ENCODE peak calls at places on chromosome 10, in four cellular contexts. J, N, S and L are unnamed samples. For H3K9me3, the result is how much of the 10 kb centered on the place peaks cover.

GRCh38 chr10:47323087-47323486 is 833 bp downstream of the GDF2 start:
- DNase-seq in J (no peak), N (no peak), S (no peak), L (no peak)

GRCh38 chr10:70458329-70459060 is 17.0 kb upstream of the NODAL start:
- DNase-seq in J (peak), N (peak), S (no peak), L (peak)

GRCh38 chr10:125094826-125095225 is 65.5 kb downstream of the CTBP2 start:
- DNase-seq in J (no peak), N (no peak), S (no peak), L (no peak)

GRCh38 chr10:14838582-14839304 is 637 bp downstream of the HSPA14 start:
- DNase-seq in J (peak), N (peak), S (no peak), L (no peak)

GRCh38 chr10:100014129-100014762 is 4.5 kb upstream of the DNMBP start:
- DNase-seq in J (no peak), N (no peak), S (no peak), L (no peak)

GRCh38 chr10:33421789-33422188 is 87.3 kb upstream of the NRP1 start:
- DNase-seq in J (no peak), N (no peak), S (no peak), L (peak)

GRCh38 chr10:88792656-88793055 is 9.9 kb upstream of the LIPM start:
- DNase-seq in J (peak), N (peak), S (no peak), L (no peak)

GRCh38 chr10:72008096-72008933 is 44.1 kb downstream of the CHST3 start:
- DNase-seq in J (no peak), N (no peak), S (no peak), L (no peak)

GRCh38 chr10:49407552-49408137 is 11.8 kb upstream of the DRGX start:
- DNase-seq in J (peak), N (peak), S (no peak), L (no peak)

GRCh38 chr10:92691591-92692084 is 1.9 kb downstream of the HHEX start:
- DNase-seq in J (peak), N (peak), S (no peak), L (no peak)

GRCh38 chr10:5679036-5679435 is 5.6 kb upstream of the TASOR2 start:
- DNase-seq in J (no peak), N (no peak), S (no peak), L (no peak)

GRCh38 chr10:5681930-5682329 is 2.7 kb upstream of the TASOR2 start:
- DNase-seq in J (no peak), N (no peak), S (no peak), L (no peak)

GRCh38 chr10:5678397-5678983 is 6.1 kb upstream of the TASOR2 start:
- DNase-seq in J (no peak), N (no peak), S (no peak), L (no peak)

GRCh38 chr10:5683065-5683464 is 1.6 kb upstream of the TASOR2 start:
- DNase-seq in J (no peak), N (no peak), S (no peak), L (no peak)

DNA sequence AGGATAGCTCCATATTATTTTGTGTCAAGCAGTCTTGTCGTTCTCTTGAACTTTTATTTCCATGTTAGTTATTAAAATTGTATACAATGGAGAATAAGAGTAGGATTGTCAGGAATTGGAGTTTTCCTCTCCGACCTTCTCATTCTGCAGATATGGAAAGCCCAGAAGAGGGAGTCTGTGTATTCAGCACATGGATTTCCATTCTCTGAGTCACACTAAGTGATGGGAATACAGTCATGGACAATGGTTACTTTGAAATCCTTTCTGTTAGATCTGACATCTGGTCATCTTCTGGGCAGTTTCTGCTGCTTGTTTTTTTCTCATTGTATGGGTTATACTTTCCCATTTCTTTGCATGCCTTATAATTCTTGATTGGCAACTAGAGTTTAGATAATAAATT is 5.0 kb upstream of the TASOR2 start:
- DNase-seq in J (no peak), N (no peak), S (no peak), L (no peak)
- TF ChIP-seq CTCF in J (no peak), N (no peak), S (no peak), L (no peak)

GRCh38 chr10:96891840-96892239 is 59.7 kb downstream of the LCOR start:
- DNase-seq in J (no peak), N (no peak), S (no peak), L (no peak)
- H3K9me3 ChIP-seq in J (under half), N (under half), S (under half), L (under half)

GRCh38 chr10:27072436-27073114 is 27.7 kb downstream of the ANKRD26 start:
- DNase-seq in J (no peak), N (no peak), S (no peak), L (no peak)
- TF ChIP-seq CTCF in J (no peak), N (no peak), S (no peak), L (no peak)

GRCh38 chr10:130282492-130283233 is 146.5 kb downstream of the GLRX3 start:
- DNase-seq in J (no peak), N (no peak), S (no peak), L (no peak)
- H3K9me3 ChIP-seq in J (half or more), N (half or more), S (under half), L (half or more)

DNA sequence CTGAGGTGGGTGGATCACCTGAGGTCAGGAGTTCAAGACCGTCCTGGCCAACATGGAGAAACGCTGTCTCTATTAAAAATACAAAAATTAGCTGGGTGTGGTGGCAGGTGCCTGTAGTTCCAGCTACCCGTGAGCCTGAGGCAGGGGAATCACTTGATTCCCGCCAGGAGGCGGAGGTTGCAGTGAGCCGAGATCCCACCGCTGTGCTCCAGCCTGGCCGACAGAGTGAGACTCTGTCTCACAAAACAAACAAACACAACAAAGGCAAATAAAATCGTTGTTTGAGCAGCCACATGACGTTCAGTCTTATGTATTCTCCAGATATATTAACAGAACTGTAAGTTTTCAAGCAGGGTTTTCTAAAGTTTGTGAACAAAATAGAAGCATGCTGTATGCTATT is 122.3 kb upstream of the PITRM1 start:
- DNase-seq in J (no peak), N (no peak), S (no peak), L (no peak)
- TF ChIP-seq CTCF in J (no peak), N (no peak), S (no peak), L (no peak)

DNA sequence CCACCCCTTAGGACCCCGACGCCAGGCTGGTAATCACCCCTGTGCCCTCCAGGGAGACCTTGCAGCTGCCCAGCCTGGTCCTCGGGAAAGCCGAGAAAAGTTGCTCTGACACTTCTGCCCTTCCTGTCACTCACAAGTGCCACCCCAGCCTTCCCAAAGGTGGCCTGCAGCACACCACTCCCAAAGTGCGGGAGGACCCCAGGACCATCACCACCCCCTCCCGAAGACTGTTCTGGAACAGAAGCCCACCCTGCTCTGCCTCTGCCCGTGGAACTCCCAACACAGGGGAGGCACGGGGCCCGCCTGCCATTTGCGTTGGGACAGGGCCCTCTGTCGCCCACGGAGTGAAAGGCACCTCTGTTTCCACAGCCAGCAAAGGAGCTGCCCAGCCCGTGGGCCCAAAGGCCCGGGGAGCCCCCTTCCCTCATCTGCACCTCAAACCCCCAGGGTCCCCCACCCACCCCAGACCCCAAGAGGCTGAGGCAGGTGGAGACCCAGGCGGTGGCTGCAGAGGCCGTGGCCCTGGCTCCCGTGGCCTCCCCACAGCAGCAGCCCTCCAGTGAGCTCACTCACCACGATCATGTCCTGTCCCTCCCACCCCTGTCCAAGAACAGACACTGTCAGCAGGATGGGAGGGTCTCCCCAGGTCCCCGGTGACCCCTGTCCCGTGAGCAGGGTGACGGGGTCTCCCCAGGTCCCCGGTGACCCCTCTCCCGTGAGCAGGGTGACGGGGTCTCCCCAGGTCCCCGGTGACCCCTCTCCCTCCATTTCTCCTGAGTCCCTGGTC is 47.8 kb upstream of the PPP2R2D start:
- DNase-seq in J (no peak), N (no peak), S (no peak), L (no peak)
- H3K9me3 ChIP-seq in J (under half), N (under half), S (under half), L (under half)

GRCh38 chr10:61142987-61143386 is 199.0 kb upstream of the RHOBTB1 start:
- DNase-seq in J (no peak), N (no peak), S (no peak), L (no peak)
- TF ChIP-seq CTCF in J (no peak), N (no peak), S (no peak), L (no peak)

DNA sequence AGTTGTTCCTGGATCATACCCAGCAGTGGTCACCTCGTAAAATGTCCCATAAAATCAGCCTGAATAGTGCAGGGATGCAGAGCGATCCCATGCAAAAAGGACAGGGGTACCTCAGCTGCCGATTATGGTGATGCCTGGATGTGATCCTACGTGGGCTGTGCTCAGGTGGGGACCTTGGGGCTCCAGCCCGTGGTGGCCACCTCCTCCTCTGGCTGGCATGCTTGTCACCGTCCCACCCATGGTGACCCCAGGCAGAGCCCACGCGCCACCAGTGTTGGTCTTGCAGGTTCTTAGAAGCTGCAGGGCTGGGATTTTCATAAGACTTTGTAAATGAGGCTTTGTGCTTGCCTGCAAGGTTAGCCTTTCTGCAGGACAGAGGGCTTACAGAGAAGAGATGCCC is 97.2 kb downstream of the GLRX3 start:
- DNase-seq in J (no peak), N (no peak), S (no peak), L (no peak)
- H3K9me3 ChIP-seq in J (under half), N (under half), S (under half), L (under half)

GRCh38 chr10:64130152-64130551 is 609.0 kb downstream of the REEP3 start:
- DNase-seq in J (no peak), N (no peak), S (no peak), L (no peak)
- TF ChIP-seq CTCF in J (no peak), N (no peak), S (no peak), L (no peak)

GRCh38 chr10:130654726-130655125 is 518.5 kb downstream of the GLRX3 start:
- DNase-seq in J (no peak), N (no peak), S (no peak), L (no peak)

GRCh38 chr10:130658687-130659290 is 522.6 kb downstream of the GLRX3 start:
- DNase-seq in J (no peak), N (no peak), S (no peak), L (no peak)

GRCh38 chr10:130655313-130656186 is 519.4 kb downstream of the GLRX3 start:
- DNase-seq in J (no peak), N (no peak), S (no peak), L (no peak)

GRCh38 chr10:130656582-130657133 is 520.5 kb downstream of the GLRX3 start:
- DNase-seq in J (no peak), N (no peak), S (no peak), L (no peak)

GRCh38 chr10:130656187-130656575 is 520.0 kb downstream of the GLRX3 start:
- DNase-seq in J (no peak), N (no peak), S (no peak), L (no peak)
- H3K9me3 ChIP-seq in J (under half), N (under half), S (under half), L (under half)